ENCODE peak calls at places on chromosomes 7 and 10, in five cellular contexts. One of them, this sample, is unnamed.

GRCh38 chr10:120423350-120424197 is 33.5 kb upstream of the PLPP4 start:
- DNase-seq in colonic mucosa: peak
- DNase-seq in GM12865: peak
- DNase-seq in suprapubic skin: no peak
- DNase-seq in fibroblast of mammary gland: peak
- DNase-seq in this sample: no peak

GRCh38 chr10:124694467-124695195 is 49.5 kb downstream of the FAM53B start:
- DNase-seq in colonic mucosa: no peak
- DNase-seq in GM12865: no peak
- DNase-seq in suprapubic skin: no peak
- DNase-seq in fibroblast of mammary gland: no peak
- DNase-seq in this sample: no peak

GRCh38 chr7:157177333-157177993 is 38.7 kb downstream of the UBE3C start:
- DNase-seq in colonic mucosa: no peak
- DNase-seq in GM12865: peak
- DNase-seq in suprapubic skin: no peak
- DNase-seq in fibroblast of mammary gland: no peak
- DNase-seq in this sample: no peak

GRCh38 chr10:71638577-71639411 is 80.8 kb downstream of the C10orf105 start:
- DNase-seq in colonic mucosa: peak
- DNase-seq in GM12865: no peak
- DNase-seq in suprapubic skin: no peak
- DNase-seq in fibroblast of mammary gland: no peak
- DNase-seq in this sample: no peak

GRCh38 chr10:4301296-4301695 is 516.3 kb upstream of the KLF6 start:
- DNase-seq in colonic mucosa: no peak
- DNase-seq in GM12865: no peak
- DNase-seq in suprapubic skin: no peak
- DNase-seq in fibroblast of mammary gland: peak
- DNase-seq in this sample: no peak

GRCh38 chr10:63409465-63410027 is 56.2 kb downstream of the JMJD1C start:
- DNase-seq in colonic mucosa: no peak
- DNase-seq in GM12865: no peak
- DNase-seq in suprapubic skin: no peak
- DNase-seq in fibroblast of mammary gland: peak
- DNase-seq in this sample: no peak

GRCh38 chr7:75980126-75980864 is 14.1 kb downstream of the TMEM120A start:
- DNase-seq in colonic mucosa: peak
- DNase-seq in GM12865: no peak
- DNase-seq in suprapubic skin: no peak
- DNase-seq in fibroblast of mammary gland: no peak
- DNase-seq in this sample: no peak

GRCh38 chr10:33155720-33156638 is 178.5 kb downstream of the NRP1 start:
- DNase-seq in colonic mucosa: no peak
- DNase-seq in GM12865: peak
- DNase-seq in suprapubic skin: no peak
- DNase-seq in fibroblast of mammary gland: peak
- DNase-seq in this sample: no peak

GRCh38 chr7:130273081-130273699 is 6.5 kb downstream of the CPA2 start:
- DNase-seq in colonic mucosa: peak
- DNase-seq in GM12865: no peak
- DNase-seq in suprapubic skin: no peak
- DNase-seq in fibroblast of mammary gland: no peak
- DNase-seq in this sample: no peak

GRCh38 chr10:6583447-6583846 is 3.4 kb upstream of the PRKCQ start:
- DNase-seq in colonic mucosa: no peak
- DNase-seq in GM12865: no peak
- DNase-seq in suprapubic skin: no peak
- DNase-seq in fibroblast of mammary gland: no peak
- DNase-seq in this sample: no peak

GRCh38 chr10:82865366-82865765 is 990.4 kb downstream of the NRG3 start:
- DNase-seq in colonic mucosa: no peak
- DNase-seq in GM12865: no peak
- DNase-seq in suprapubic skin: no peak
- DNase-seq in fibroblast of mammary gland: no peak
- DNase-seq in this sample: no peak

GRCh38 chr7:32957326-32958045 is at the start of gene FKBP9:
- DNase-seq in colonic mucosa: peak
- DNase-seq in GM12865: peak
- DNase-seq in suprapubic skin: peak
- DNase-seq in fibroblast of mammary gland: peak
- DNase-seq in this sample: no peak

GRCh38 chr7:83579740-83580139 is 69.2 kb downstream of the SEMA3E start:
- DNase-seq in colonic mucosa: no peak
- DNase-seq in GM12865: no peak
- DNase-seq in suprapubic skin: no peak
- DNase-seq in fibroblast of mammary gland: peak
- DNase-seq in this sample: no peak

GRCh38 chr10:72124984-72125383 is 36.6 kb upstream of the SPOCK2 start:
- DNase-seq in colonic mucosa: no peak
- DNase-seq in GM12865: no peak
- DNase-seq in suprapubic skin: no peak
- DNase-seq in fibroblast of mammary gland: peak
- DNase-seq in this sample: no peak

GRCh38 chr7:8932751-8933150 is 499.3 kb downstream of the NXPH1 start:
- DNase-seq in colonic mucosa: no peak
- DNase-seq in GM12865: no peak
- DNase-seq in suprapubic skin: no peak
- DNase-seq in fibroblast of mammary gland: no peak
- DNase-seq in this sample: no peak

GRCh38 chr7:1806354-1806753 is 136.3 kb downstream of the ELFN1 start:
- DNase-seq in colonic mucosa: no peak
- DNase-seq in GM12865: no peak
- DNase-seq in suprapubic skin: peak
- DNase-seq in fibroblast of mammary gland: no peak
- DNase-seq in this sample: no peak

GRCh38 chr10:102152545-102152890 is 329 bp downstream of the NOLC1 start:
- DNase-seq in colonic mucosa: no peak
- DNase-seq in GM12865: peak
- DNase-seq in suprapubic skin: no peak
- DNase-seq in fibroblast of mammary gland: peak
- DNase-seq in this sample: no peak

GRCh38 chr10:82969405-82969804 is 1094.4 kb downstream of the NRG3 start:
- DNase-seq in colonic mucosa: no peak
- DNase-seq in GM12865: peak
- DNase-seq in suprapubic skin: no peak
- DNase-seq in fibroblast of mammary gland: peak
- DNase-seq in this sample: no peak

GRCh38 chr10:30489291-30489823 is 55.4 kb downstream of the MAP3K8 start:
- DNase-seq in colonic mucosa: no peak
- DNase-seq in GM12865: no peak
- DNase-seq in suprapubic skin: no peak
- DNase-seq in fibroblast of mammary gland: no peak
- DNase-seq in this sample: no peak

GRCh38 chr7:157418204-157419029 is 81.6 kb downstream of the DNAJB6 start:
- DNase-seq in colonic mucosa: no peak
- DNase-seq in GM12865: no peak
- DNase-seq in suprapubic skin: no peak
- DNase-seq in fibroblast of mammary gland: no peak
- DNase-seq in this sample: no peak

GRCh38 chr7:22565315-22565811 is 65.4 kb upstream of the STEAP1B start:
- DNase-seq in colonic mucosa: no peak
- DNase-seq in GM12865: peak
- DNase-seq in suprapubic skin: no peak
- DNase-seq in fibroblast of mammary gland: peak
- DNase-seq in this sample: no peak

GRCh38 chr7:134855467-134855866 is 76.0 kb downstream of the CALD1 start:
- DNase-seq in colonic mucosa: no peak
- DNase-seq in GM12865: no peak
- DNase-seq in suprapubic skin: no peak
- DNase-seq in fibroblast of mammary gland: peak
- DNase-seq in this sample: no peak

GRCh38 chr7:23334482-23335056 is 35.4 kb downstream of the MALSU1 start:
- DNase-seq in colonic mucosa: peak
- DNase-seq in GM12865: no peak
- DNase-seq in suprapubic skin: no peak
- DNase-seq in fibroblast of mammary gland: peak
- DNase-seq in this sample: no peak

GRCh38 chr10:23158370-23158769 is 33.7 kb upstream of the PTF1A start:
- DNase-seq in colonic mucosa: peak
- DNase-seq in GM12865: peak
- DNase-seq in suprapubic skin: no peak
- DNase-seq in fibroblast of mammary gland: peak
- DNase-seq in this sample: peak

GRCh38 chr7:82953324-82954027 is 209.2 kb downstream of the PCLO start:
- DNase-seq in colonic mucosa: no peak
- DNase-seq in GM12865: no peak
- DNase-seq in suprapubic skin: no peak
- DNase-seq in fibroblast of mammary gland: no peak
- DNase-seq in this sample: no peak

GRCh38 chr7:99953649-99954048 is 22.2 kb downstream of the AZGP1 start:
- DNase-seq in colonic mucosa: no peak
- DNase-seq in GM12865: no peak
- DNase-seq in suprapubic skin: no peak
- DNase-seq in fibroblast of mammary gland: peak
- DNase-seq in this sample: no peak

GRCh38 chr10:128631801-128632241 is 505.6 kb upstream of the MKI67 start:
- DNase-seq in colonic mucosa: no peak
- DNase-seq in GM12865: peak
- DNase-seq in suprapubic skin: peak
- DNase-seq in fibroblast of mammary gland: peak
- DNase-seq in this sample: no peak

GRCh38 chr10:30848396-30849032 is 183.2 kb downstream of the ZNF438 start:
- DNase-seq in colonic mucosa: no peak
- DNase-seq in GM12865: no peak
- DNase-seq in suprapubic skin: no peak
- DNase-seq in fibroblast of mammary gland: no peak
- DNase-seq in this sample: no peak

GRCh38 chr7:146575903-146576302 is 459.3 kb downstream of the CNTNAP2 start:
- DNase-seq in colonic mucosa: no peak
- DNase-seq in GM12865: no peak
- DNase-seq in suprapubic skin: no peak
- DNase-seq in fibroblast of mammary gland: no peak
- DNase-seq in this sample: no peak

GRCh38 chr10:95172851-95173250 is 21.2 kb upstream of the ACSM6 start:
- DNase-seq in colonic mucosa: no peak
- DNase-seq in GM12865: no peak
- DNase-seq in suprapubic skin: no peak
- DNase-seq in fibroblast of mammary gland: no peak
- DNase-seq in this sample: no peak

GRCh38 chr10:101611506-101611905 is 23.4 kb downstream of the DPCD start:
- DNase-seq in colonic mucosa: no peak
- DNase-seq in GM12865: peak
- DNase-seq in suprapubic skin: no peak
- DNase-seq in fibroblast of mammary gland: peak
- DNase-seq in this sample: no peak

GRCh38 chr10:22315455-22316285 is 518 bp upstream of the COMMD3 start:
- DNase-seq in colonic mucosa: no peak
- DNase-seq in GM12865: no peak
- DNase-seq in suprapubic skin: peak
- DNase-seq in fibroblast of mammary gland: peak
- DNase-seq in this sample: no peak

GRCh38 chr7:39749717-39750116 is 126.3 kb downstream of the RALA start:
- DNase-seq in colonic mucosa: no peak
- DNase-seq in GM12865: peak
- DNase-seq in suprapubic skin: no peak
- DNase-seq in fibroblast of mammary gland: no peak
- DNase-seq in this sample: no peak

GRCh38 chr7:94529516-94529915 is 19.9 kb downstream of the CASD1 start:
- DNase-seq in colonic mucosa: no peak
- DNase-seq in GM12865: no peak
- DNase-seq in suprapubic skin: no peak
- DNase-seq in fibroblast of mammary gland: peak
- DNase-seq in this sample: no peak

DNA sequence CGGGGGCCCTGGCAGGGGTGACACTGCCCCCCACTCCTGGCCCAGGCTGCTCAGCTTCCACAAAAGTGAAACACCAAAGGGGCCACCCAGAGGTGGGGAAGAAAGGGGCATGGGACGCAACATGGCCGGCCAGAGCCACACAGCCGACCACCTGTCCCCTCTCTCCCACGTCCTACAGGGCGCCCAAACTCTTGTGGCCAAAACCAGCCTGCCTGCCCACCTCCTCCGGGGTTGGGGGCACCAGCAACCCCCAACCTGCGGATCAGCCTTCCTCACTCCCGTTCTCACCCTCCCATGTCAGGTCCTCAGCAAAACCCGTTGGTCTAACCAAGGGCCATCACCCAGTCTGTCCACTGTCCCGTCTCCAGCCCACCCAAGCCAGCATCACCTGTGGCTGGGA is 79.5 kb upstream of the DNAAF5 start:
- DNase-seq in colonic mucosa: no peak
- DNase-seq in GM12865: no peak
- DNase-seq in suprapubic skin: no peak
- DNase-seq in fibroblast of mammary gland: no peak
- DNase-seq in this sample: no peak
- TF ChIP-seq CTCF in colonic mucosa: no peak
- TF ChIP-seq CTCF in GM12865: no peak
- TF ChIP-seq CTCF in suprapubic skin: no peak
- TF ChIP-seq CTCF in fibroblast of mammary gland: no peak
- TF ChIP-seq CTCF in this sample: no peak

GRCh38 chr7:77199008-77199966 is at the start of gene FGL2:
- DNase-seq in colonic mucosa: peak
- DNase-seq in GM12865: peak
- DNase-seq in suprapubic skin: peak
- DNase-seq in fibroblast of mammary gland: peak
- DNase-seq in this sample: no peak
- H3K4me3 ChIP-seq in colonic mucosa: peak
- H3K4me3 ChIP-seq in GM12865: peak
- H3K4me3 ChIP-seq in suprapubic skin: peak
- H3K4me3 ChIP-seq in fibroblast of mammary gland: peak
- H3K4me3 ChIP-seq in this sample: peak

GRCh38 chr7:138608292-138608691 is 92.9 kb downstream of the SVOPL start:
- DNase-seq in colonic mucosa: no peak
- DNase-seq in GM12865: peak
- DNase-seq in suprapubic skin: no peak
- DNase-seq in fibroblast of mammary gland: peak
- DNase-seq in this sample: peak
- TF ChIP-seq CTCF in colonic mucosa: no peak
- TF ChIP-seq CTCF in GM12865: no peak
- TF ChIP-seq CTCF in suprapubic skin: no peak
- TF ChIP-seq CTCF in fibroblast of mammary gland: no peak
- TF ChIP-seq CTCF in this sample: no peak

GRCh38 chr7:105130048-105130447 is 116.0 kb downstream of the KMT2E start:
- DNase-seq in colonic mucosa: no peak
- DNase-seq in GM12865: no peak
- DNase-seq in suprapubic skin: no peak
- DNase-seq in fibroblast of mammary gland: no peak
- DNase-seq in this sample: no peak
- H3K4me3 ChIP-seq in colonic mucosa: no peak
- H3K4me3 ChIP-seq in GM12865: no peak
- H3K4me3 ChIP-seq in suprapubic skin: no peak
- H3K4me3 ChIP-seq in fibroblast of mammary gland: no peak
- H3K4me3 ChIP-seq in this sample: no peak